ENCODE peak calls at places on chromosome 1, in five cellular contexts. R is choroid plexus epithelial cell, B is heart left ventricle, C is cardiac fibroblast, A is foreskin fibroblast. O is an unnamed sample.

GRCh38 chr1:167500283-167500860 is 18.0 kb downstream of the CD247 start:
- DNase-seq in R (no peak), B (no peak), C (no peak), A (no peak), O (no peak)

GRCh38 chr1:59549903-59550302 is 253.0 kb downstream of the FGGY start:
- DNase-seq in R (peak), B (peak), C (peak), A (peak), O (peak)

GRCh38 chr1:37641059-37641458 is 6.4 kb upstream of the RSPO1 start:
- DNase-seq in R (no peak), B (no peak), C (no peak), A (no peak), O (no peak)

GRCh38 chr1:47809301-47810084 is 187.7 kb downstream of the TRABD2B start:
- DNase-seq in R (peak), B (no peak), C (no peak), A (no peak), O (no peak)

GRCh38 chr1:44705938-44706337 is 25.0 kb downstream of the RNU5D-1 start:
- DNase-seq in R (no peak), B (no peak), C (no peak), A (no peak), O (no peak)

GRCh38 chr1:197093226-197093887 is 26.3 kb upstream of the F13B start:
- DNase-seq in R (no peak), B (no peak), C (no peak), A (no peak), O (no peak)

GRCh38 chr1:76109901-76110560 is 35.5 kb downstream of the ST6GALNAC3 start:
- DNase-seq in R (no peak), B (no peak), C (no peak), A (no peak), O (no peak)

GRCh38 chr1:230622151-230622550 is 20.1 kb upstream of the COG2 start:
- DNase-seq in R (no peak), B (no peak), C (no peak), A (no peak), O (no peak)

GRCh38 chr1:208146650-208147049 is 97.5 kb downstream of the PLXNA2 start:
- DNase-seq in R (no peak), B (no peak), C (no peak), A (no peak), O (no peak)

GRCh38 chr1:183968386-183968785 is 69.1 kb downstream of the COLGALT2 start:
- DNase-seq in R (no peak), B (no peak), C (no peak), A (no peak), O (no peak)

GRCh38 chr1:165635329-165635728 is 4.3 kb downstream of the MGST3 start:
- DNase-seq in R (peak), B (no peak), C (peak), A (no peak), O (no peak)

GRCh38 chr1:174726167-174726879 is 273.4 kb upstream of the CACYBP start:
- DNase-seq in R (peak), B (no peak), C (peak), A (peak), O (peak)

GRCh38 chr1:89499320-89499719 is 25.3 kb upstream of the LRRC8B start:
- DNase-seq in R (no peak), B (no peak), C (peak), A (no peak), O (no peak)

GRCh38 chr1:196464545-196464944 is 143.7 kb downstream of the KCNT2 start:
- DNase-seq in R (peak), B (no peak), C (peak), A (peak), O (peak)

GRCh38 chr1:173870252-173871075 is 2.3 kb downstream of the ZBTB37 start:
- DNase-seq in R (no peak), B (no peak), C (no peak), A (no peak), O (no peak)

GRCh38 chr1:237220243-237220642 is 178.3 kb downstream of the RYR2 start:
- DNase-seq in R (no peak), B (peak), C (peak), A (no peak), O (no peak)

GRCh38 chr1:220527279-220528048 is 472 bp upstream of the MARK1 start:
- DNase-seq in R (peak), B (peak), C (no peak), A (peak), O (no peak)

GRCh38 chr1:174841747-174842146 is 158.0 kb upstream of the CACYBP start:
- DNase-seq in R (no peak), B (no peak), C (no peak), A (no peak), O (no peak)

GRCh38 chr1:50976111-50976889 is 6.3 kb downstream of the CDKN2C start:
- DNase-seq in R (no peak), B (no peak), C (no peak), A (no peak), O (no peak)

GRCh38 chr1:77796695-77797405 is 17.4 kb downstream of the MIGA1 start:
- DNase-seq in R (peak), B (no peak), C (no peak), A (no peak), O (no peak)

GRCh38 chr1:223479718-223480425 is 86.7 kb downstream of the CCDC185 start:
- DNase-seq in R (no peak), B (peak), C (no peak), A (peak), O (no peak)

GRCh38 chr1:52355436-52355835 is 10.6 kb downstream of the CC2D1B start:
- DNase-seq in R (no peak), B (no peak), C (no peak), A (no peak), O (no peak)

GRCh38 chr1:226608699-226609505 is 60.3 kb downstream of the STUM start:
- DNase-seq in R (peak), B (peak), C (peak), A (peak), O (peak)

GRCh38 chr1:24575905-24576587 is 20.2 kb downstream of the NCMAP start:
- DNase-seq in R (no peak), B (no peak), C (no peak), A (no peak), O (no peak)

GRCh38 chr1:17494114-17494729 is 45.3 kb upstream of the ARHGEF10L start:
- DNase-seq in R (peak), B (peak), C (peak), A (peak), O (peak)

GRCh38 chr1:248924696-248925532 is 18.9 kb downstream of the PGBD2 start:
- DNase-seq in R (peak), B (no peak), C (peak), A (peak), O (peak)

GRCh38 chr1:24958766-24959622 is 28.9 kb upstream of the RUNX3 start:
- DNase-seq in R (no peak), B (peak), C (no peak), A (no peak), O (no peak)

GRCh38 chr1:158930504-158930903 is 848 bp upstream of the PYHIN1 start:
- DNase-seq in R (no peak), B (no peak), C (peak), A (no peak), O (no peak)

GRCh38 chr1:21293537-21294265 is 3.4 kb upstream of the ECE1 start:
- DNase-seq in R (no peak), B (no peak), C (no peak), A (peak), O (no peak)

GRCh38 chr1:163797816-163798215 is 476.1 kb downstream of the NUF2 start:
- DNase-seq in R (no peak), B (no peak), C (no peak), A (no peak), O (no peak)

GRCh38 chr1:65687435-65688214 is 105.1 kb upstream of the PDE4B start:
- DNase-seq in R (peak), B (peak), C (peak), A (peak), O (peak)

GRCh38 chr1:66395202-66396061 is 138.5 kb upstream of the SGIP1 start:
- DNase-seq in R (peak), B (no peak), C (peak), A (no peak), O (peak)

GRCh38 chr1:218674280-218674773 is 329.2 kb downstream of the TGFB2 start:
- DNase-seq in R (peak), B (peak), C (peak), A (peak), O (peak)

GRCh38 chr1:67211589-67212563 is 45.6 kb downstream of the IL23R start:
- DNase-seq in R (peak), B (no peak), C (peak), A (peak), O (peak)

GRCh38 chr1:51839094-51839493 is 39.4 kb downstream of the NRDC start:
- DNase-seq in R (no peak), B (no peak), C (no peak), A (no peak), O (no peak)

GRCh38 chr1:172956871-172957270 is 93.9 kb downstream of the TNFSF18 start:
- DNase-seq in R (no peak), B (no peak), C (no peak), A (no peak), O (no peak)

DNA sequence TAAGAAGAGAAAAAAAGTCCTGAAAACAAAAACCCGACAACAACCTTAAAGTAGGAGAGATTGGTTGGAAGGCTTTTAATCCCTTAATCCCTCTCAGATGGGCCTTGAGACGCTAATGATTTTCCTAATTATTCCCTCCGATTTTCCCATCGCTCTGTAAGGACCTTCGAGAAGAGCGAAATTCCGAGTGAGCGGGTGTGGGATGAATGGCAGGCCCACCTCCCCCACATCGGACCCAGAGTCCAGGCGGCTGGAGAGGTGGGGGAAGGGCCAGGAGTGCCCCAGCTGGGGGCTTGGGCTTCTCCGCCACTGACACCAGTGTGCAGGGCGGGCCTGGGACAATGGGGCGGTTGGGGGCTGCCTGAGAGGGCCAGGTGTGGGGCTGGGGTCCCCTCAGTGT is 23.4 kb downstream of the RHBG start:
- DNase-seq in R (no peak), B (no peak), C (no peak), A (no peak), O (no peak)
- H3K4me3 ChIP-seq in R (no peak), B (no peak), C (no peak), A (no peak), O (no peak)

GRCh38 chr1:203673550-203674411 is 47.1 kb downstream of the ATP2B4 start:
- DNase-seq in R (peak), B (peak), C (peak), A (peak), O (peak)
- H3K4me3 ChIP-seq in R (no peak), B (peak), C (no peak), A (no peak), O (peak)

DNA sequence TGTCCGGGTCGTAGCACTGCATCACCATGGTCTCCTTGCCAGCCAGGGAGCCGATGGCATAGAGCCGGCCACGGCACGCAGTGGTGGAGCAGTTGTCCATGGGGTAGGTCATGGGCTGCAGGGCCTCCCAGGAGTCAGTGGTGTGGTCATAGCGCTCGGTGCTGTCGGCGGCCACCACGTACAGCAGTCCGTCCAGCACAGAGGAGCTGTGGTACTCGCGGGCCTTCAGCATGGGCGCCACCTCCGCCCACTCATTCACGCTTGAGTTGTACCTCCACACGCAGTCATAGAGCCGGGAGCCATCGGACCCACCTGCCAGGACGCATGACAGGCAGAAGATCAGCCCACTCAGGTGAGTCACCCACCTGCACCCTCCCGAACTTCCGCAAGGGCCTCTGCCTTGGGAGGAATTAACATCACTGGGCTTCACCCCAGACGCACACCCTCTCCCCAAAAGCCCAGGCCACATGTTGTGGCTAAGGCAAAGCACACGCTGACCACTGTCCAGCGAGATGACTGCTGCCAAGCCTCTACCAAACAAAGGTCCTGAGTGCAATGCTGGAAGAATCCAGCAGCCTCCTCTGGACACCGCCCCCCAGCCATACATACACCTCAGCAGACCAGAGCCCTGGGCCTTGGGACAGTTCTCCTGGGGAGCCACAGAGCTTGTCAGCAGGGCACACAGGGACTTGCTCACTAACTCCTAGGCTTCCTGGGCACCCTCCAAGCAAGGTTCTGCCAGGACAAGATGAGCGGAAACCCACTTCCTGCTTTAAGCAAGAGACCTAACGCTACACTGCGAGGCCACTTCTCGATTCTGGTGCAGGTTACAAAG is 3.3 kb downstream of the KLHL21 start:
- DNase-seq in R (peak), B (no peak), C (no peak), A (no peak), O (peak)
- H3K4me3 ChIP-seq in R (peak), B (peak), C (peak), A (peak), O (peak)

GRCh38 chr1:205676002-205676401 is 4.3 kb downstream of the SLC45A3 start:
- DNase-seq in R (no peak), B (no peak), C (no peak), A (no peak), O (no peak)

GRCh38 chr1:205680073-205680851 is at the start of gene SLC45A3:
- DNase-seq in R (no peak), B (peak), C (peak), A (peak), O (no peak)

GRCh38 chr1:205677152-205677551 is 3.2 kb downstream of the SLC45A3 start:
- DNase-seq in R (no peak), B (no peak), C (no peak), A (no peak), O (no peak)

GRCh38 chr1:205676597-205676996 is 3.7 kb downstream of the SLC45A3 start:
- DNase-seq in R (no peak), B (no peak), C (no peak), A (no peak), O (no peak)

GRCh38 chr1:205678286-205679111 is 1.8 kb downstream of the SLC45A3 start:
- DNase-seq in R (peak), B (peak), C (peak), A (peak), O (peak)
- H3K4me3 ChIP-seq in R (peak), B (peak), C (peak), A (no peak), O (no peak)